ENCODE peak calls at places on chromosomes 6 and 20, in ten cellular contexts. W, F, L, J, B, Z, X, C, V and S are unnamed samples.

GRCh38 chr6:11650297-11650696 is 112.7 kb downstream of the TMEM170B start:
- DNase-seq in F (peak), X (no peak), W (peak), J (peak), L (peak), C (no peak), B (peak), V (peak), Z (no peak), S (no peak)

GRCh38 chr6:32947552-32948465 is 5.1 kb downstream of the HLA-DMA start:
- DNase-seq in C (no peak), X (no peak), J (no peak), F (no peak), Z (no peak), L (peak), B (no peak), V (peak), W (peak), S (no peak)

GRCh38 chr6:151025076-151025475 is 159.6 kb downstream of the MTHFD1L start:
- DNase-seq in F (no peak), C (no peak), V (no peak), X (no peak), Z (no peak), W (no peak), J (no peak), B (no peak), L (no peak), S (no peak)

GRCh38 chr20:11917663-11918062 is at the start of gene BTBD3:
- DNase-seq in Z (no peak), W (peak), J (peak), C (no peak), X (no peak), B (peak), V (peak), F (peak), L (peak), S (no peak)

GRCh38 chr6:21132856-21133610 is 460.5 kb upstream of the SOX4 start:
- DNase-seq in J (peak), B (no peak), C (no peak), V (no peak), W (no peak), Z (no peak), F (no peak), L (peak), X (no peak), S (no peak)

GRCh38 chr6:89961481-89961880 is 67.2 kb downstream of the GJA10 start:
- DNase-seq in J (no peak), W (no peak), L (no peak), C (no peak), B (no peak), F (no peak), V (no peak), X (no peak), Z (no peak), S (no peak)

GRCh38 chr6:152356659-152357058 is 280.5 kb downstream of the SYNE1 start:
- DNase-seq in F (peak), Z (no peak), V (peak), X (no peak), L (peak), W (peak), C (peak), B (no peak), J (no peak), S (no peak)

GRCh38 chr6:147135211-147135672 is 69.0 kb upstream of the STXBP5 start:
- DNase-seq in X (no peak), F (no peak), V (peak), W (peak), B (no peak), Z (no peak), J (peak), C (no peak), L (peak), S (no peak)

GRCh38 chr20:16479666-16480065 is 93.6 kb downstream of the KIF16B start:
- DNase-seq in L (no peak), W (no peak), X (no peak), Z (no peak), V (no peak), J (no peak), C (no peak), F (no peak), B (no peak), S (no peak)

GRCh38 chr6:322940-323729 is 30.8 kb downstream of the DUSP22 start:
- DNase-seq in V (no peak), Z (no peak), L (no peak), W (no peak), B (no peak), J (no peak), C (no peak), X (no peak), F (no peak), S (no peak)

GRCh38 chr6:81834141-81834621 is 81.7 kb upstream of the TENT5A start:
- DNase-seq in F (no peak), C (no peak), Z (no peak), J (peak), W (peak), X (peak), L (peak), V (peak), B (peak), S (no peak)

GRCh38 chr6:126064257-126064993 is 78.1 kb downstream of the TRMT11 start:
- DNase-seq in L (no peak), C (no peak), V (no peak), B (no peak), Z (no peak), F (no peak), X (no peak), W (no peak), J (peak), S (no peak)

GRCh38 chr20:35232575-35232974 is 6.1 kb downstream of the MMP24 start:
- DNase-seq in W (peak), C (no peak), B (no peak), X (no peak), Z (no peak), L (peak), V (peak), F (no peak), J (peak), S (no peak)

GRCh38 chr20:32244150-32244823 is 33.2 kb upstream of the KIF3B start:
- DNase-seq in W (peak), J (no peak), X (no peak), L (no peak), Z (no peak), B (no peak), V (no peak), F (no peak), C (no peak), S (no peak)

GRCh38 chr6:45930419-45931059 is 85.1 kb downstream of the CLIC5 start:
- DNase-seq in F (peak), C (no peak), L (peak), X (peak), W (peak), V (peak), J (peak), Z (peak), B (peak), S (no peak)

GRCh38 chr6:13395272-13396237 is 67.2 kb upstream of the TBC1D7 start:
- DNase-seq in W (peak), V (peak), Z (no peak), X (no peak), J (peak), F (peak), C (no peak), L (peak), B (peak), S (no peak)

GRCh38 chr20:45091366-45091765 is 9.6 kb downstream of the KCNS1 start:
- DNase-seq in Z (no peak), W (no peak), L (no peak), F (no peak), X (no peak), B (no peak), V (no peak), J (no peak), C (no peak), S (no peak)

GRCh38 chr20:56808732-56809131 is 179.6 kb downstream of the TFAP2C start:
- DNase-seq in X (no peak), V (no peak), F (no peak), C (no peak), Z (no peak), J (no peak), B (no peak), W (no peak), L (no peak), S (no peak)

GRCh38 chr6:143092768-143093167 is 32.1 kb downstream of the AIG1 start:
- DNase-seq in F (no peak), Z (no peak), W (no peak), X (no peak), V (no peak), B (no peak), J (no peak), L (no peak), C (no peak), S (no peak)

GRCh38 chr6:154446984-154447383 is 63.5 kb downstream of the CNKSR3 start:
- DNase-seq in W (no peak), B (no peak), V (no peak), Z (no peak), L (no peak), F (no peak), C (no peak), J (no peak), X (no peak), S (no peak)

GRCh38 chr6:133610271-133610840 is 278.6 kb upstream of the TCF21 start:
- DNase-seq in L (peak), V (peak), B (no peak), X (no peak), C (no peak), W (peak), Z (no peak), J (peak), F (no peak), S (no peak)

GRCh38 chr20:44819936-44820335 is 9.6 kb upstream of the RIMS4 start:
- DNase-seq in X (no peak), Z (no peak), J (no peak), C (no peak), W (no peak), F (no peak), L (no peak), B (no peak), V (no peak), S (no peak)

GRCh38 chr6:151999194-151999593 is 191.7 kb downstream of the ESR1 start:
- DNase-seq in C (no peak), F (no peak), V (peak), B (no peak), Z (no peak), L (no peak), X (no peak), W (peak), J (peak), S (no peak)

GRCh38 chr6:118313208-118313607 is 234.9 kb upstream of the PLN start:
- DNase-seq in W (no peak), F (no peak), V (no peak), C (no peak), X (no peak), L (no peak), Z (no peak), J (no peak), B (no peak), S (no peak)

GRCh38 chr6:151197556-151197955 is 42.2 kb upstream of the AKAP12 start:
- DNase-seq in L (no peak), V (no peak), J (no peak), Z (no peak), F (no peak), B (no peak), X (no peak), W (no peak), C (no peak), S (no peak)

GRCh38 chr6:163252132-163252729 is 162.3 kb upstream of the QKI start:
- DNase-seq in F (no peak), C (no peak), X (no peak), V (no peak), W (no peak), L (no peak), B (no peak), J (no peak), Z (no peak), S (no peak)

GRCh38 chr20:4151991-4152695 is 136.8 kb upstream of the RNF24 start:
- DNase-seq in L (peak), X (no peak), V (peak), J (peak), C (no peak), W (peak), Z (no peak), F (no peak), B (no peak), S (peak)

DNA sequence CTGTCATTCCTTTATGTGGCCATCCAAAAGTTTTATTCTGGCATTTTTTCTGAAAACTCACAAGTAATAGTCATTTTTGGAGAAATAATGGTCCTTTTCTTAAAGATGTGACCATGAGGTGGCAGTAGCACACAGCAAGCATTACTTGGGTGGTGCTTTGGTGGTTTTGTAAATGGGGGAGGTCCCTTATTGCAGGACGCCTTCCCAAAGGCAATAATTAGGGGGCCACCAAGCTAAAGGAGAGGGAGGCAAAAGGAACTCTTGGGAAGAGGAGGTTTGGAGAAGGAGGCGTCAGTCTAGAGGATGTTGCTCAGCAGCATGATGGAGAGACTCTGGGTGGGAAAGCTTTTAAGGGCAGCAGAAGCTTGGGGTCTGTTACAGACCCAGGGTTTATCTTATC is 422.6 kb upstream of the MMS22L start:
- DNase-seq in W (peak), C (no peak), V (peak), J (peak), L (no peak), X (no peak), F (no peak), B (no peak), Z (no peak), S (no peak)
- TF ChIP-seq CTCF in W (peak), C (peak), V (peak), J (peak), L (peak), X (no peak), F (peak), B (no peak), Z (no peak), S (peak)

DNA sequence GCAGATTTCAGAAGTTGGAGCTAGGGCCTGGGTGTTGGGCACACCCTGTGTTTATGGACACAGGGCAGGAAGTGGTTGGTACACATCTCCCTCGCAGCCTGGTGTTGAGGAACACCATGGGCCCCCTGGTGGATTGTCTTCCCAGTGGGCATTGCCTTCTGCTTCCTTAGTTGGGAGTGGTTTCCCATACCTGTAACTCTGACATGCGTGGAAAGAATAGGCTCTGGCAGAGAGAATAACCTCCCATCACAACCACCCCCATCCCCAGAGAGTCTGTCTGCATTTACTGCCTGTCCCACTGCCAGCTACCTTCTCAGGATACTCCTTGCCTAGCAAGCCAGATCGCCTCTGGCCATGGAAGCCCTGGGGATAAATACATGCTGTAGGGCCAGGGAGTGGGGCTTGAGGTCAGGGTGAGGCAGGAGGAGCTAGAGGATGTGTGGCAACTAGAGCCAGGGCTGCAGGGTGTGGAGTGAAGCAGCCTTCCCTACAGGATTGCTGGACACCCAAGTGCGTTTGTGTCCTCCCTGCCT is 14.7 kb downstream of the LRRC73 start:
- DNase-seq in Z (no peak), X (no peak), L (no peak), B (no peak), V (no peak), F (no peak), C (no peak), W (peak), J (no peak), S (no peak)
- TF ChIP-seq CTCF in Z (peak), X (no peak), L (peak), B (no peak), V (peak), F (no peak), C (peak), W (peak), J (no peak), S (peak)

DNA sequence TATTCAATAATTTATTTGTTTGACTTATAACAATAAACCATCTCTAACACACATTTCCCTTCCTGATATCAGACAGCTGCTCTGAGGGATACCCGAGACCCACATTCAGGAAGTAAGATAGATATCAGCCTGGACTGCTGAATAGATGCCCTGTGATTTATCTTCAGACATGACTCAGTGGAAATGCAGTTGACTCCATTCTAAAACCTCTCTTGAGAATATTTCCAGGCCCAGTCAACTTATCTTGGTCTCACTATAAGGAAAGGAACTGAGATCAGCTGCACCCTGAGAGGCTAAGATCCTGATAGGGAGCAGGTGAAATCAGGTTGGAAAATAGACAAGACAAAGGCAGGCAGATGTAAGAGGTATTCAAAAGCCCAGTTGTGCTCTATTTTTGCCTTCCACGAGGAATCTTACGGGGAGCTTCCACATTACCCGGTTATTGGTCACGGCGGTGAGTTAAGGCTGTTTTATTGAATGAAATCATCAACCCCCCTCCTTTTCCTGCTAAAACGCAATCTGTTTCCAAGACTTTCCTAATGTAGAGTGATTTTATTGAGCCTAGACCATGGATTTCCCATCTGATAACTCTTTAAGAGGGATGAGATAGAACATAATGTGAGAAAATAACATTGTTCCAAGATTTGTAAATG is 25.5 kb downstream of the C6orf15 start:
- DNase-seq in W (peak), J (peak), V (peak), L (peak), X (no peak), B (no peak), F (no peak), C (no peak), Z (no peak), S (no peak)
- TF ChIP-seq CTCF in W (no peak), J (no peak), V (no peak), L (no peak), X (no peak), B (no peak), F (no peak), C (no peak), Z (no peak), S (no peak)

GRCh38 chr20:58349586-58349985 is 39.4 kb upstream of the VAPB start:
- DNase-seq in J (peak), B (no peak), V (peak), L (peak), Z (no peak), W (peak), X (no peak), F (no peak), C (no peak), S (no peak)
- TF ChIP-seq CTCF in J (no peak), B (no peak), V (peak), L (peak), Z (no peak), W (peak), X (no peak), F (no peak), C (no peak), S (no peak)

GRCh38 chr6:168825226-168826077 is 384.5 kb downstream of the SMOC2 start:
- DNase-seq in B (no peak), L (no peak), X (no peak), C (no peak), V (no peak), Z (no peak), W (no peak), F (no peak), J (no peak), S (no peak)
- TF ChIP-seq CTCF in B (no peak), L (no peak), X (no peak), C (no peak), V (no peak), Z (no peak), W (no peak), F (no peak), J (no peak), S (no peak)

GRCh38 chr20:22732751-22733150 is 148.4 kb upstream of the FOXA2 start:
- DNase-seq in C (no peak), J (no peak), L (no peak), F (no peak), V (no peak), B (no peak), W (no peak), Z (no peak), X (no peak), S (no peak)
- TF ChIP-seq CTCF in C (no peak), J (no peak), L (peak), F (no peak), V (no peak), B (no peak), W (no peak), Z (no peak), X (no peak), S (peak)

DNA sequence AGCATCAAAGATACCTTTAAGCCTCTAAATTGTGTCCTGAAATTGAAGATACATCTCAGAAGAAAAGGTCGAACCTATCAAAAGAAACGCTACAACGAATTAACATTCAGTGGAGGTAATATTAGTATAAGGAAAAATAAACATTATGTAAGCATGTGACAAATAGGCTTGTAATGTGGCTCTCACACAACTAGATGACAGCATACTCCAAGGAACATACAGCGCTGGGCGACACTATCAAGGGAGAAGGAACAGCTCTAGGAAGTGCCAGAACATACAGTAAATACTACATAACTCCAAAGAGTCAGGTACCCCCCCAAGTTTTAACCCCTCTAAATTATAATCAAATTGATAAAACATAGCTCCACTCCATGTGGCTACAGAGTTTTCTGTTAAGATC is 103.5 kb downstream of the LAMP5 start:
- DNase-seq in V (peak), L (peak), F (no peak), C (no peak), Z (no peak), B (no peak), X (no peak), W (peak), J (peak), S (no peak)
- TF ChIP-seq CTCF in V (no peak), L (peak), F (peak), C (peak), Z (no peak), B (peak), X (no peak), W (peak), J (peak), S (peak)